ENCODE peak calls at places on chromosomes 3 and 15, in eight cellular contexts. One of them, this sample, is unnamed.

GRCh38 chr15:73078722-73079121 is 26.5 kb downstream of the NEO1 start:
- DNase-seq in iris pigment epithelial cell: peak
- DNase-seq in glutamatergic neuron: no peak
- DNase-seq in sciatic nerve: no peak
- DNase-seq in NCI-H1092: no peak
- DNase-seq in KBM-7: peak
- DNase-seq in breast epithelium: no peak
- DNase-seq in suprapubic skin: no peak
- DNase-seq in this sample: no peak

GRCh38 chr3:73954506-73954905 is 329.8 kb upstream of the PDZRN3 start:
- DNase-seq in KBM-7: no peak
- DNase-seq in sciatic nerve: no peak
- DNase-seq in suprapubic skin: no peak
- DNase-seq in glutamatergic neuron: no peak
- DNase-seq in NCI-H1092: no peak
- DNase-seq in iris pigment epithelial cell: no peak
- DNase-seq in breast epithelium: no peak
- DNase-seq in this sample: no peak

GRCh38 chr15:63003836-63004610 is 38.5 kb upstream of the TPM1 start:
- DNase-seq in glutamatergic neuron: no peak
- DNase-seq in breast epithelium: no peak
- DNase-seq in iris pigment epithelial cell: no peak
- DNase-seq in sciatic nerve: no peak
- DNase-seq in KBM-7: no peak
- DNase-seq in NCI-H1092: no peak
- DNase-seq in suprapubic skin: no peak
- DNase-seq in this sample: no peak

GRCh38 chr3:64642327-64643151 is 45.3 kb downstream of the ADAMTS9 start:
- DNase-seq in KBM-7: no peak
- DNase-seq in suprapubic skin: no peak
- DNase-seq in NCI-H1092: no peak
- DNase-seq in sciatic nerve: no peak
- DNase-seq in breast epithelium: no peak
- DNase-seq in iris pigment epithelial cell: no peak
- DNase-seq in glutamatergic neuron: peak
- DNase-seq in this sample: no peak

GRCh38 chr15:99614749-99615288 is 49.0 kb downstream of the MEF2A start:
- DNase-seq in iris pigment epithelial cell: no peak
- DNase-seq in breast epithelium: no peak
- DNase-seq in suprapubic skin: no peak
- DNase-seq in KBM-7: peak
- DNase-seq in glutamatergic neuron: no peak
- DNase-seq in NCI-H1092: no peak
- DNase-seq in sciatic nerve: no peak
- DNase-seq in this sample: no peak

GRCh38 chr3:184566441-184567414 is 5.1 kb downstream of the EPHB3 start:
- DNase-seq in KBM-7: no peak
- DNase-seq in suprapubic skin: no peak
- DNase-seq in NCI-H1092: no peak
- DNase-seq in breast epithelium: peak
- DNase-seq in glutamatergic neuron: peak
- DNase-seq in iris pigment epithelial cell: no peak
- DNase-seq in sciatic nerve: no peak
- DNase-seq in this sample: no peak

GRCh38 chr3:449711-450110 is 253.1 kb downstream of the CHL1 start:
- DNase-seq in sciatic nerve: no peak
- DNase-seq in NCI-H1092: no peak
- DNase-seq in KBM-7: no peak
- DNase-seq in glutamatergic neuron: no peak
- DNase-seq in iris pigment epithelial cell: no peak
- DNase-seq in breast epithelium: no peak
- DNase-seq in suprapubic skin: no peak
- DNase-seq in this sample: no peak

GRCh38 chr15:88606437-88606794 is 14.7 kb upstream of the AEN start:
- DNase-seq in NCI-H1092: peak
- DNase-seq in glutamatergic neuron: no peak
- DNase-seq in breast epithelium: no peak
- DNase-seq in suprapubic skin: no peak
- DNase-seq in sciatic nerve: no peak
- DNase-seq in iris pigment epithelial cell: no peak
- DNase-seq in KBM-7: no peak
- DNase-seq in this sample: no peak

This sample was measured in NCI-H524 treated with DMSO at 0.1 percent for 48 hours.